ENCODE peak calls at places on chromosome 10, in six cellular contexts. P, O, S, A, F and H are unnamed samples.

GRCh38 chr10:32357056-32357735 is 10.2 kb upstream of the EPC1 start:
- DNase-seq in S (no peak), O (no peak), F (no peak), A (no peak), P (no peak), H (no peak)

GRCh38 chr10:72911758-72912157 is 18.2 kb downstream of the OIT3 start:
- DNase-seq in P (no peak), O (no peak), F (no peak), A (no peak), S (no peak), H (no peak)

GRCh38 chr10:42958142-42958868 is 118.6 kb upstream of the RET start:
- DNase-seq in F (no peak), S (no peak), A (no peak), P (no peak), O (peak), H (peak)

GRCh38 chr10:13518076-13518692 is 10.6 kb downstream of the BEND7 start:
- DNase-seq in F (no peak), S (no peak), P (peak), O (no peak), A (no peak), H (no peak)

GRCh38 chr10:106981461-106981850 is 183.1 kb downstream of the SORCS1 start:
- DNase-seq in S (no peak), A (no peak), F (no peak), O (no peak), P (no peak), H (no peak)

GRCh38 chr10:129459762-129460539 is 7.1 kb upstream of the MGMT start:
- DNase-seq in P (no peak), A (no peak), O (no peak), S (no peak), F (no peak), H (no peak)

GRCh38 chr10:60537697-60538096 is 148.0 kb upstream of the ANK3 start:
- DNase-seq in P (peak), S (no peak), O (no peak), A (no peak), F (no peak), H (no peak)

GRCh38 chr10:792792-793100 is 103.3 kb upstream of the DIP2C start:
- DNase-seq in O (no peak), A (no peak), P (no peak), S (no peak), F (no peak), H (no peak)

GRCh38 chr10:23081156-23081833 is 14.1 kb upstream of the MSRB2 start:
- DNase-seq in P (no peak), O (no peak), S (no peak), F (no peak), A (no peak), H (peak)

GRCh38 chr10:21727452-21728168 is 193.6 kb downstream of the MLLT10 start:
- DNase-seq in O (peak), F (no peak), P (no peak), A (no peak), S (peak), H (no peak)

GRCh38 chr10:132938472-132939329 is 3.7 kb downstream of the CFAP46 start:
- DNase-seq in A (no peak), F (peak), P (no peak), S (no peak), O (no peak), H (no peak)

GRCh38 chr10:1047937-1048336 is 982 bp downstream of the IDI1 start:
- DNase-seq in A (no peak), O (no peak), F (no peak), P (no peak), S (peak), H (no peak)

GRCh38 chr10:58817499-58817898 is 304.8 kb downstream of the BICC1 start:
- DNase-seq in F (no peak), P (no peak), O (no peak), A (no peak), S (peak), H (no peak)

GRCh38 chr10:87733081-87733480 is 73.4 kb downstream of the PAPSS2 start:
- DNase-seq in S (peak), P (no peak), A (no peak), F (no peak), O (no peak), H (no peak)

GRCh38 chr10:73874267-73875138 is at the start of gene CAMK2G:
- DNase-seq in A (peak), S (peak), P (no peak), F (peak), O (peak), H (peak)

GRCh38 chr10:119441151-119441821 is 101.2 kb downstream of the RGS10 start:
- DNase-seq in A (no peak), P (no peak), S (peak), F (no peak), O (no peak), H (no peak)

DNA sequence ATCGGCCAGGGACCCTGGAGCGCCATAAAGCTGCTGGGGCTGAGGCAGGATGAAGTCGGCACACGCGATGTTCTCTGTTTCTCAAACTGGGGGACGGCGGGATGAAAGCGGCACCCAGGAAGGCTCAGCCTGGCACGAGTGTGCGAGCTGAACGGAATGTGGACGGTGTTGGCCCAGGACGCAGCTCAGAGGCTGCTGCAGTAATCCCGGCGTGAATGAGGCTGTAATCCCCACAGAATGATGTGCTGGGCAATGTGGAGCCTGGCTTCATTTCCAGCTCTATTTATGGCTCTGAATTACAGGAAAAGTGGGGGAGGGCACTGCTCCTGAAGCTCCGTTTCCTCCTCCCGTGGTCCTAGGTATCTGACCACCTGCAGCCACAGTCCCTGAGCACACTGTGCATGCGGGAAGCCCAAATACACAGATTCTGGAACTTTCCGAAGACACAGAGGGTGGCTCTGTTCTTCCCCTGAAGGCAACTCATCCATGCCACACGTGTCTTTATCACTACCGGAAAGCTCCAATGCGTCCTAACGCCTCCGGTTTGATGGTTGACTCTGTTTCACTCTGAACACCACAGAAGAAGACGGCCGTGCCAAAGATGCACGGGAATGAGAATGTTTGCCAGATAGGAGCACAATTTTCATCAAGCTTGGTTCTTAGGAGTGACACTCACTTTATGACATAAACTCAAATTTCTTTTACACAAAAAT is 37.6 kb downstream of the KLF6 start:
- DNase-seq in A (no peak), S (peak), F (no peak), P (no peak), O (no peak), H (no peak)
- TF ChIP-seq POLR2AphosphoS5 in A (no peak), S (no peak), F (no peak), P (no peak), O (no peak), H (no peak)

DNA sequence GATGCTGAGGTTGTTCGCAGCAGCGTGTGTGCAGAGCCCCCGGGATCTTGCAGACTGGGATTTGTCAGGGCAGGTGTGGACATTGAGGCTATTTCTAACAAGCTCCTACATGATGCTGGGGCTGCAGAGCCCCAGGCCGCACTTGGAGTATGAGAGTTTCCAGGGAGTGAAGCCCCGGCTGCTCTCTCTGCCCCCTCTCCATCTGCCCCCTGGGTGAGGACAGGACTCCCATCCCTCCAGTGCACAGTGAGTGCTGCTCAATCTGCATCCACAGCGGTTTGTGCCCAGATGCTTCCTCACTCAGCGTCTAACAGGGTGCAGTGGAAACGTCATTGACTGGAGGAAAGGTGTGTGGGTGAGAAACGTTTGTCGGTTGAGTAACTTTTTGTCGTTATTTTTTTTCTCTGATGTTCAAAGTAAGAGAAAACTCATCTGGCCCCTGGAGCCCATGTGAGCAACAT is 25.3 kb downstream of the IL2RA start:
- DNase-seq in P (no peak), A (no peak), O (no peak), S (no peak), F (no peak), H (no peak)
- TF ChIP-seq POLR2AphosphoS5 in P (no peak), A (no peak), O (no peak), S (no peak), F (no peak), H (no peak)

DNA sequence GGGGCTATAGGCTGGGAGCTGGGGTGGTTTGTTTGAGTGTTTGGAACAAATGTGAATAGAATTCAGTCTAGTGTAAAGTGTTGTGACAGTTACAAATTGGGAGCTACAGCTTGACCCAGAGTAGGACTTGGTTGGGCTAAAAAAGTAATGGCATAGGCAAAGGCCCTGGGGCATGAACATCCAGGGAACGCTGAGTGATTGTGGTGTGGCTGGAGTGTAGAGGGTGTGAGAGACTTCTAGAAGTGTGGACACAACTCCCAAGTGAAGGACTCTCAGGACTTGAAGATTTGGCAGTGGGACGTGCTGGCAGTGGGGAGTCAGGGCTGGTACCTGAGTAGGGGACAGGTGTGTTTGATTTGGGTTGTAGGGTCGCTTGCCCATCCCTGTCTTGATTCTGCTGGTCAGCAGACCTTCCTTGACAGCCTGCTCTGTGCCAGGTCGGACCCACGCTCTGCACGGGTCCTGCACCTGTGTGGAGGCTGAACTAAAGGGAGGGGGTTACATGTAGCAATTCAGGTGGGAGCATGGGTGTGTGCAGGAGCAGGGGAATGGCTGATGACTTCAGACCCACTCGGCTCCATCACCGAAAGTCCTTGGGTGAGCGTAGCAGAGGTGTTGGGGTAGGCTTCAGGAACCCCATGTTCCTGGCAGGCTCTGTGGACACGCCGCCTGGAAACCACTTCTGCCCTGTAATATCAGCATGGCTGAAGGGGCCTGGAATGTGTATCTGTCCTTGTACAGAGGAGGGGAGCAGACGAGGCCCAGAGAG is 43.3 kb downstream of the ZMIZ1 start:
- DNase-seq in O (no peak), A (no peak), F (peak), S (no peak), P (no peak), H (no peak)
- TF ChIP-seq POLR2AphosphoS5 in O (peak), A (no peak), F (no peak), S (no peak), P (no peak), H (no peak)

GRCh38 chr10:75476985-75477384 is 45.6 kb downstream of the LRMDA start:
- DNase-seq in F (no peak), O (no peak), S (no peak), P (no peak), A (no peak), H (no peak)

GRCh38 chr10:75477681-75478080 is 46.3 kb downstream of the LRMDA start:
- DNase-seq in S (no peak), O (no peak), A (no peak), F (no peak), P (no peak), H (no peak)

GRCh38 chr10:75474106-75474505 is 42.7 kb downstream of the LRMDA start:
- DNase-seq in P (no peak), S (no peak), O (no peak), F (no peak), A (no peak), H (no peak)

GRCh38 chr10:75476569-75476968 is 45.1 kb downstream of the LRMDA start:
- DNase-seq in O (no peak), P (no peak), A (no peak), S (no peak), F (no peak), H (no peak)

GRCh38 chr10:75475470-75476182 is 44.2 kb downstream of the LRMDA start:
- DNase-seq in P (no peak), O (no peak), S (no peak), F (no peak), A (no peak), H (no peak)
- TF ChIP-seq POLR2AphosphoS5 in P (no peak), O (no peak), S (no peak), F (no peak), A (no peak), H (peak)

GRCh38 chr10:80522756-80523363 is 14.8 kb upstream of the SH2D4B start:
- DNase-seq in O (no peak), P (no peak), A (no peak), S (no peak), F (no peak), H (no peak)
- TF ChIP-seq POLR2AphosphoS5 in O (no peak), P (no peak), A (no peak), S (peak), F (no peak), H (peak)

DNA sequence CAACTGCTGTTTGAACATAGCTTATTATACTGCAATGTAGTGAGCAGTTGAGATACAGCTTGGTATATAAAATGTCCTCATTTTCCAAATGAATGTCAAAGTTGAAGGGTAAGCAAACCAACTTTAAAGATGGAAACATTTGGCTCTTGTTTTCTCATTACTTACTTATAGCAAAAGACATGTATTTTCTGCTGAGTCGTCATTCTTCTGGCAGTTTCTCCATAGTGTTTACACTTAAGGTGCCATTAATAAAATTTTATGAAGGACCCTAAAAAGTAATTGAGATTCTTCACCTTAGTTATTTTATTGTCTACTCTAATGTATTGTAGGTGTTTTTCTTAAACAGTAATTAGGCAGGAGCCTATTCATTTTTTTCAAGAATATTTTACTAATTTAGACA is 68.6 kb downstream of the INSYN2A start:
- DNase-seq in A (no peak), S (no peak), P (no peak), O (no peak), F (no peak), H (no peak)
- TF ChIP-seq POLR2AphosphoS5 in A (no peak), S (no peak), P (no peak), O (no peak), F (no peak), H (no peak)